ENCODE peak calls at places on chromosomes 2 and 18, in seven cellular contexts. B is HFF-Myc, X is neural crest cell, Q is AG10803, W is thyroid gland, V is RWPE1, U is fibroblast of lung. L is an unnamed sample.

GRCh38 chr2:120759543-120760331 is 24.1 kb downstream of the GLI2 start:
- DNase-seq in B (no peak), X (no peak), Q (no peak), W (no peak), V (no peak), U (no peak), L (no peak)

GRCh38 chr18:31042391-31043181 is at the start of gene DSC3:
- DNase-seq in B (no peak), X (peak; percentile 37), Q (no peak), W (peak; percentile 21), V (peak; percentile 68), U (peak; percentile 18), L (peak; percentile 63)

GRCh38 chr18:8751692-8752091 is 46.3 kb downstream of the MTCL1 start:
- DNase-seq in B (no peak), X (no peak), Q (peak; percentile 25), W (no peak), V (no peak), U (peak; percentile 45), L (no peak)

GRCh38 chr2:69012310-69013122 is 463 bp upstream of the ANTXR1 start:
- DNase-seq in B (peak; percentile 26), X (peak; percentile 65), Q (no peak), W (peak; percentile 65), V (no peak), U (peak; percentile 79), L (peak; percentile 31)

GRCh38 chr2:45626387-45627010 is 15.4 kb upstream of the SRBD1 start:
- DNase-seq in B (no peak), X (no peak), Q (no peak), W (no peak), V (no peak), U (no peak), L (no peak)

GRCh38 chr18:9177047-9177446 is 40.5 kb downstream of the ANKRD12 start:
- DNase-seq in B (no peak), X (no peak), Q (no peak), W (peak; percentile 73), V (no peak), U (no peak), L (no peak)

GRCh38 chr18:25862881-25863600 is 227.4 kb downstream of the SS18 start:
- DNase-seq in B (no peak), X (no peak), Q (peak; percentile 37), W (no peak), V (no peak), U (no peak), L (no peak)

GRCh38 chr2:101981484-101981883 is 10.3 kb upstream of the IL1R2 start:
- DNase-seq in B (no peak), X (no peak), Q (peak; percentile 45), W (no peak), V (no peak), U (no peak), L (no peak)

GRCh38 chr2:115183144-115183543 is 740.7 kb downstream of the DPP10 start:
- DNase-seq in B (no peak), X (no peak), Q (no peak), W (no peak), V (no peak), U (no peak), L (no peak)

GRCh38 chr2:132902626-132903025 is 232.6 kb upstream of the LYPD1 start:
- DNase-seq in B (no peak), X (no peak), Q (no peak), W (no peak), V (no peak), U (no peak), L (no peak)

DNA sequence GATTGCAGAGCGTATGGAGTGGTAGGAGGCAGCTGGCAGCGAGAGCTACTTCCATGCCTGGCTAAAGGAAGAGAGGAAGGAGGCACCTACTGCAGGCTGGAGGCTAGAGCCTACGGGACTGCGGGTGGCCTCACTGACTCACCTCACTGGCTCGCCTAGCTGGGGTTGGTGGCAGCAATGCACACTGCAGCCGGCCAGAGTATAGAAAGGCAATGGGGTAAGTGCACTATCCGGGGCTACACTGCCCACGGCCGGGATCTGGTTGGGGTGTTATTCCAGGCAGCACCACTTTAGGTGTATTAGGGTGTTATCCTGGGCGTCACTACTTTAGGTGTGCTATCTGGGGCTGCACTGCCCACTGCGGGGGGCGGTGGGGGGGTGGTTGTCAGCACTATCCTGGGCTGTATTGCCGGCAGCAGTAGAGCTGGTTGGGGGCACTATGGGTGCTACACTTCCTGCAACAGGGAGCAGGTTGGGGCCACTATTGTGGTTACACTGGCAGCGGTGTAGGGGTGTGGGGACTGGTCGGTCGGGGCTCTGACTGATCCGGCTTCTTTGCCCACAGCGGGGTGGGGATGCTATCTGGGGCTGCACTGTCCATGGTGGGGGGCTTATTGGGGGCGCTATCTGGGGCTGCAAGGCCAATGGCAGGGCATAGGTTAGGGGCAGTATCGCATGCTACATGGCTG is 33.3 kb upstream of the ANKRD62 start:
- DNase-seq in B (no peak), X (no peak), Q (no peak), W (no peak), V (no peak), U (no peak), L (peak; percentile 39)
- TF ChIP-seq CTCF in B (no peak), X (no peak), Q (no peak), W (no peak), V (no peak), U (no peak), L (no peak)

GRCh38 chr2:10285578-10286198 is 17.0 kb upstream of the HPCAL1 start:
- DNase-seq in B (no peak), X (no peak), Q (peak; percentile 63), W (peak; percentile 96), V (peak; percentile 41), U (peak; percentile 61), L (peak; percentile 76)
- TF ChIP-seq CTCF in B (no peak), X (no peak), Q (no peak), W (no peak), V (no peak), U (no peak), L (no peak)

GRCh38 chr2:219430633-219431615 is 3.7 kb upstream of the SPEG start:
- DNase-seq in B (no peak), X (no peak), Q (peak; percentile 48), W (no peak), V (peak; percentile 40), U (peak; percentile 69), L (peak; percentile 40)
- TF ChIP-seq CTCF in B (peak; percentile 18), X (no peak), Q (peak; percentile 46), W (no peak), V (no peak), U (peak; percentile 27), L (no peak)

DNA sequence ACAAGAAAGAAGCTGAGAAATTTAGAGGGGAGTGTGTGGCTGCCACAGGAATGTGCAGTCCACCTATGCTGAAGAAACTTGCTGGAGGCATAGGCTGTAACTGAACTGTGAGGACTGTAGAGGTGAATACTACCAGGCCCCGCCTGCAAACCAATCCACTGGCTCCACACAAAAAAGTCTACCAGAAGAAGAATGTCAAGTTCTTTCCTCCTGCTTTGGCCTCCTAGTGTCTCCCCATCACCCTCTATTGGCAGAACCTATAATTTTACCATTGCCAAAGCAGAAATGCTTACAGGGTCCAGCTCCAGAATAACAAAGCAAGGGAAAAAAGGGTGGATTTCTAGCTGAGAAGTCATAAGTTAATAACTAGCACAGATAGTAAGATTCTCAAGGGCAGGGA is 5.9 kb upstream of the ATP5MC3 start:
- DNase-seq in B (no peak), X (no peak), Q (no peak), W (no peak), V (no peak), U (peak; percentile 11), L (peak; percentile 2)
- TF ChIP-seq CTCF in B (peak; percentile 20), X (no peak), Q (peak; percentile 36), W (no peak), V (no peak), U (peak; percentile 27), L (peak; percentile 30)

GRCh38 chr2:196407675-196408265 is 231.7 kb upstream of the CCDC150 start:
- DNase-seq in B (no peak), X (no peak), Q (no peak), W (no peak), V (no peak), U (no peak), L (no peak)

GRCh38 chr2:196399736-196400691 is 228.6 kb upstream of the STK17B start:
- DNase-seq in B (peak; percentile 37), X (no peak), Q (peak; percentile 90), W (no peak), V (peak; percentile 74), U (peak; percentile 95), L (peak; percentile 27)

GRCh38 chr2:196409376-196409775 is 230.1 kb upstream of the CCDC150 start:
- DNase-seq in B (no peak), X (no peak), Q (no peak), W (no peak), V (no peak), U (no peak), L (no peak)

GRCh38 chr2:196403471-196403870 is 232.1 kb upstream of the STK17B start:
- DNase-seq in B (no peak), X (no peak), Q (peak; percentile 36), W (no peak), V (no peak), U (peak; percentile 70), L (no peak)

DNA sequence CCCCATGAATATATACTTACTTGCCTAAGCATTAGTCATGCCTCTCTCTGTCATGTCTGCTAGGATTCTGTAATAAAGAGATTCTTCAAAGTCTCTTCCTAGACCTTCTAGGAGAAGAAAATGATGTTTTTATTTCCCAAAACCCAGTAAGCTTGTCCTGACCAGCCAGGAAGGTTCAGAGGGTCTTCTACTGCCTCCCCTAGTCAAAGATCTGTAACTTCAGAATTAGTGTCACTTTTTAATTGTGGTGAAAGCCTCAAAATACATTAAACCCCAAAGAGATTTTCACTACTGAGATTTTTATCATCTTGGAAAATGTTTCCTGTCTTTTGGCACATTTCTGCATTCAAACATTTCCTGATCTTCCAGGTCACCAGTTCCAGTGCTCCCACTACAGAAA is 232.9 kb upstream of the STK17B start:
- DNase-seq in B (no peak), X (no peak), Q (no peak), W (no peak), V (no peak), U (no peak), L (no peak)
- TF ChIP-seq CTCF in B (no peak), X (no peak), Q (no peak), W (no peak), V (no peak), U (no peak), L (no peak)

GRCh38 chr18:40868110-40868858 is 1086.8 kb upstream of the PIK3C3 start:
- DNase-seq in B (peak; percentile 19), X (no peak), Q (peak; percentile 82), W (no peak), V (peak; percentile 26), U (peak; percentile 91), L (no peak)

GRCh38 chr18:40866013-40866644 is 1088.9 kb upstream of the PIK3C3 start:
- DNase-seq in B (peak; percentile 45), X (no peak), Q (peak; percentile 11), W (no peak), V (no peak), U (no peak), L (no peak)

GRCh38 chr18:40863801-40864200 is 1091.2 kb upstream of the PIK3C3 start:
- DNase-seq in B (no peak), X (no peak), Q (no peak), W (no peak), V (no peak), U (no peak), L (no peak)

GRCh38 chr18:40867452-40867851 is 1087.6 kb upstream of the PIK3C3 start:
- DNase-seq in B (peak; percentile 12), X (no peak), Q (peak; percentile 88), W (no peak), V (peak; percentile 33), U (peak; percentile 82), L (no peak)

GRCh38 chr18:40864846-40865245 is 1090.2 kb upstream of the PIK3C3 start:
- DNase-seq in B (no peak), X (no peak), Q (peak; percentile 45), W (no peak), V (no peak), U (no peak), L (no peak)
- TF ChIP-seq CTCF in B (no peak), X (no peak), Q (no peak), W (no peak), V (no peak), U (no peak), L (no peak)